ENCODE peak calls at places on chromosome 18, in six cellular contexts. S is hepatocyte, T is osteoblast, Q is heart left ventricle, L is sigmoid colon, U is thoracic aorta. B is an unnamed sample. For H3K4me1, the result is how much of the 10 kb centered on the place peaks cover.

GRCh38 chr18:48100712-48101165 is 170.3 kb upstream of the SMAD2 start:
- DNase-seq in S (no peak), T (no peak), Q (no peak), L (no peak), U (no peak), B (no peak)

GRCh38 chr18:44589709-44590108 is 91.0 kb upstream of the SETBP1 start:
- DNase-seq in S (peak), T (no peak), Q (no peak), L (no peak), U (no peak), B (no peak)

GRCh38 chr18:50853863-50854271 is 25.1 kb upstream of the ME2 start:
- DNase-seq in S (peak), T (peak), Q (no peak), L (peak), U (no peak), B (no peak)

GRCh38 chr18:44803019-44803650 is 122.4 kb downstream of the SETBP1 start:
- DNase-seq in S (peak), T (no peak), Q (no peak), L (peak), U (peak), B (peak)

GRCh38 chr18:4836146-4836545 is 360.9 kb downstream of the AKAIN1 start:
- DNase-seq in S (no peak), T (no peak), Q (no peak), L (no peak), U (no peak), B (no peak)

GRCh38 chr18:8151176-8151575 is 458.1 kb upstream of the RAB12 start:
- DNase-seq in S (no peak), T (no peak), Q (no peak), L (no peak), U (no peak), B (no peak)

GRCh38 chr18:47246027-47246971 is 5.2 kb downstream of the SKOR2 start:
- DNase-seq in S (no peak), T (peak), Q (no peak), L (no peak), U (no peak), B (no peak)

GRCh38 chr18:2847341-2848144 is 737 bp downstream of the EMILIN2 start:
- DNase-seq in S (peak), T (peak), Q (peak), L (peak), U (no peak), B (peak)

GRCh38 chr18:76573325-76574025 is 78.4 kb upstream of the ZNF516 start:
- DNase-seq in S (no peak), T (peak), Q (no peak), L (no peak), U (no peak), B (no peak)

GRCh38 chr18:78240867-78241266 is 738.8 kb upstream of the SALL3 start:
- DNase-seq in S (no peak), T (no peak), Q (no peak), L (no peak), U (no peak), B (no peak)

GRCh38 chr18:6382968-6383367 is 31.7 kb downstream of the L3MBTL4 start:
- DNase-seq in S (no peak), T (no peak), Q (no peak), L (no peak), U (no peak), B (no peak)

GRCh38 chr18:4068552-4069158 is 386.5 kb downstream of the DLGAP1 start:
- DNase-seq in S (peak), T (no peak), Q (peak), L (no peak), U (no peak), B (no peak)

GRCh38 chr18:56641714-56642331 is 3.4 kb upstream of the TXNL1 start:
- DNase-seq in S (no peak), T (peak), Q (no peak), L (no peak), U (no peak), B (no peak)

GRCh38 chr18:2656237-2657042 is 914 bp downstream of the SMCHD1 start:
- DNase-seq in S (peak), T (peak), Q (peak), L (peak), U (no peak), B (peak)

GRCh38 chr18:42137671-42138375 is 182.8 kb downstream of the PIK3C3 start:
- DNase-seq in S (no peak), T (no peak), Q (no peak), L (no peak), U (no peak), B (no peak)

GRCh38 chr18:37341016-37341415 is 224.6 kb downstream of the CELF4 start:
- DNase-seq in S (no peak), T (peak), Q (no peak), L (no peak), U (no peak), B (no peak)

GRCh38 chr18:62948788-62949187 is 233.4 kb downstream of the PHLPP1 start:
- DNase-seq in S (no peak), T (no peak), Q (no peak), L (no peak), U (no peak), B (no peak)

GRCh38 chr18:59820663-59821062 is 79.1 kb upstream of the PMAIP1 start:
- DNase-seq in S (no peak), T (no peak), Q (no peak), L (no peak), U (no peak), B (no peak)

GRCh38 chr18:3444954-3445353 is 5.0 kb upstream of the TGIF1 start:
- DNase-seq in S (no peak), T (no peak), Q (no peak), L (no peak), U (no peak), B (no peak)

GRCh38 chr18:36314098-36314497 is 16.6 kb downstream of the FHOD3 start:
- DNase-seq in S (no peak), T (no peak), Q (no peak), L (no peak), U (no peak), B (no peak)

GRCh38 chr18:59996370-59996966 is 96.7 kb downstream of the PMAIP1 start:
- DNase-seq in S (peak), T (peak), Q (no peak), L (no peak), U (no peak), B (no peak)

GRCh38 chr18:47815486-47816270 is 114.8 kb downstream of the SMAD2 start:
- DNase-seq in S (no peak), T (no peak), Q (no peak), L (no peak), U (no peak), B (no peak)

GRCh38 chr18:77872166-77872565 is 622.5 kb downstream of the GALR1 start:
- DNase-seq in S (no peak), T (no peak), Q (no peak), L (no peak), U (no peak), B (no peak)

GRCh38 chr18:13800505-13801259 is 23.3 kb upstream of the MC5R start:
- DNase-seq in S (peak), T (peak), Q (peak), L (peak), U (peak), B (peak)

GRCh38 chr18:34595673-34596072 is 114.4 kb upstream of the DTNA start:
- DNase-seq in S (peak), T (peak), Q (no peak), L (no peak), U (no peak), B (no peak)

GRCh38 chr18:69885841-69886531 is 61.7 kb downstream of the CD226 start:
- DNase-seq in S (peak), T (no peak), Q (no peak), L (no peak), U (no peak), B (no peak)

GRCh38 chr18:63480892-63481291 is 4.1 kb downstream of the SERPINB5 start:
- DNase-seq in S (no peak), T (no peak), Q (no peak), L (no peak), U (no peak), B (no peak)

GRCh38 chr18:76687271-76688006 is 134.9 kb upstream of the ZNF236 start:
- DNase-seq in S (peak), T (peak), Q (no peak), L (no peak), U (no peak), B (no peak)

GRCh38 chr18:60870261-60870966 is 462.8 kb upstream of the CDH20 start:
- DNase-seq in S (no peak), T (no peak), Q (no peak), L (no peak), U (no peak), B (no peak)

GRCh38 chr18:22063077-22063476 is 106.3 kb upstream of the GATA6 start:
- DNase-seq in S (no peak), T (no peak), Q (no peak), L (no peak), U (no peak), B (no peak)

DNA sequence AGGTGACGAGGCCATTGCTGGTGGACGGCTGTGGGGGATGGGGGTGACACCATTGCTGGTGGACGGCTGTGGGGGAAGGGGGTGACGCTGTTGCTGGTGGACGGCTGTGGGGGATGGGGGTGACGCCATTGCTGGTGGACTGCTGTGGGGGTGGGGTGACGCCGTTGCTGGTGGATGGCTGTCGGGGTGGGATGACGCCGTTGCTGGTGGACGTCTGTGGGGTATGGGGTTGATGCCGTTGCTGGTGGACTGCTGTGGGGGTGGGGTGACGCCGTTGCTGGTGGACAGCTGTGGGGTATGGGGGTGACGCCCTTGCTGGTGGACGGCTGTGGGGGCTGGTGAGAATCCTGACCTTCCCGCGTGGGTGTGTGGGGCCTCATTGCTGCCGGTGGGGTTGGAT is 47.1 kb downstream of the CTDP1 start:
- DNase-seq in S (no peak), T (no peak), Q (no peak), L (no peak), U (no peak), B (no peak)
- H3K27ac ChIP-seq in S (no peak), T (no peak), Q (no peak), L (no peak), U (no peak), B (no peak)

GRCh38 chr18:74281011-74281638 is 10.6 kb downstream of the CYB5A start:
- DNase-seq in S (no peak), T (no peak), Q (no peak), L (no peak), U (no peak), B (no peak)
- H3K4me1 ChIP-seq in S (half or more), T (under half), Q (under half), L (half or more), U (under half), B (under half)

DNA sequence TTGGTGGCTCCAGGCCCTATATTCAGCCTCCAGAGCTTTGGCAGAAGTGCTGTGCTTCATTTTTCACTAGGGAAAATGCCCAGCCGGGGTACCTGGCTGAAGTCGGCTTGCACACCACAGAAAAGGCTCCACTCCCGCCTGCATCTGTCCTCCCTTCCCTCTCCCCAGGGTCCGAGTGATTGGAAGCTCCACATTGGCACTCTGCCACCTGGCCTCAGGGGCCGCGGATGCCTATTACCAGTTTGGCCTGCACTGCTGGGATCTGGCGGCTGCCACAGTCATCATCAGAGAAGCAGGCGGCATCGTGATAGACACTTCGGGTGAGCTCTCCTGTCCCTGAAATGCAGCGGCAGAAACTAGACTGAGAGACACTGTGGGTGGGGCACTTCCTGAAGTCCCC is 47.4 kb downstream of the IMPA2 start:
- DNase-seq in S (no peak), T (no peak), Q (no peak), L (peak), U (no peak), B (no peak)
- H3K27ac ChIP-seq in S (no peak), T (no peak), Q (no peak), L (no peak), U (no peak), B (no peak)

DNA sequence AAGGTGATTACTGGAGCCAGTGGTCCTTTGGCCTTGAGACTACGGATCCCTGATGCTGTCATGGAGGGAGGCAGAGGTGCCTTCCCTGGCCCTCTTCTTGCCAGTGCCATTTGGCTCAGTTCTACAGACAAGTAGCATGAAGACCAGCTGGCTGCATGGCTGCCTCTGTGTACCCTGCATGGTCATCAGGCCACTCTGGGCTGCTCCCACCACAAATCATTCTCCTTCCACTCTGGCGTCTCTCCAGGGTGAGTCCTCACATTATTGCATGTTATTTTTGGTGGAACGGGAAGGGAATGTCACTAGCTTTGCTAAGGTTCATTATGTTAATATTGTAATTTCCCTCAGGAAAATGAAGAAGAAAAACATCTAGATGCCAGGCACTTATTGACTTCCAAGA is 229.8 kb downstream of the VAPA start:
- DNase-seq in S (no peak), T (no peak), Q (no peak), L (no peak), U (no peak), B (no peak)
- H3K4me1 ChIP-seq in S (under half), T (under half), Q (under half), L (under half), U (under half), B (under half)

GRCh38 chr18:55539240-55539639 is 48.8 kb downstream of the TCF4 start:
- DNase-seq in S (no peak), T (no peak), Q (no peak), L (no peak), U (no peak), B (no peak)

GRCh38 chr18:55534547-55534946 is 53.4 kb downstream of the TCF4 start:
- DNase-seq in S (no peak), T (no peak), Q (no peak), L (no peak), U (no peak), B (no peak)

GRCh38 chr18:55529581-55529980 is 58.4 kb downstream of the TCF4 start:
- DNase-seq in S (no peak), T (no peak), Q (no peak), L (no peak), U (no peak), B (no peak)

DNA sequence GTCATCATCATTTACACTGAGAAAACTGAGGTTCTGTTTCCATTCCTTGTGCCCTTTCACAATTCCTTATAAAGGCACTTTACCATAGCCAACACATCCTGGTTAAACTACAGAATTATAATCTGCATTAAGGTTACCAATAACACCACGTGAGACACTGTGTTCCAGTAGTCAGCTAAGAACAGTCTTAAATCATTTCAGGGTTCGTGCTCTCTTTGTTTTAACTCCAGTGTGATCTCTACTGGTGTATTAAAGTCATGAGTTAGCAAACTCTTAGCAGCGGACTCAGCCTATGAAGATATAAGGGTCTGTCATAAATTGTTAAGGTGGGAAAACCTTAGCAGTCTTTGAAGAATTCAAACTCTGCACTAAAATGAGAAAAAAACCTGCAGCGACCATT is 53.0 kb downstream of the TCF4 start:
- DNase-seq in S (no peak), T (no peak), Q (no peak), L (no peak), U (no peak), B (no peak)
- H3K27ac ChIP-seq in S (no peak), T (no peak), Q (no peak), L (no peak), U (no peak), B (no peak)

GRCh38 chr18:12012697-12013096 is 31.4 kb downstream of the IMPA2 start:
- DNase-seq in S (no peak), T (no peak), Q (no peak), L (no peak), U (no peak), B (no peak)
- H3K4me1 ChIP-seq in S (under half), T (under half), Q (under half), L (under half), U (under half), B (under half)

DNA sequence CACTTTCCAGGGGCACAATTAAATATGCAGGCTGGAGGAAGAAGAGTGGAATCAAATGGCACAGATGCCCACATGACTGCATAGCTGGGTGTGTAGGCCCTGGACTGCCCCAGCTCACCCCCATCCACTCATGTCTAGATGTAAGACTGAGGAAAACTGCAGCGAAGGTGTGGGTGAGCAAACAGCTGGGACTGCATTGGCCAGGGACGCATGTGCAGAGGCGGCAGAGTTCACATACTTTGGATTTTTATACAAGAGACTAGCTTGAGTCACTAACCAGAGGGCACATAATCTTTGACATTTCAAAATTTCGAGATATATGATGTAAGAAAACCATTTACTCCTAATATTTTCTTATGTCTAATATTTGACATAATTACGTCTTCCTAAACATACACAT is 60.1 kb downstream of the SPIRE1 start:
- DNase-seq in S (peak), T (peak), Q (no peak), L (no peak), U (peak), B (no peak)
- H3K27ac ChIP-seq in S (no peak), T (peak), Q (peak), L (no peak), U (peak), B (peak)

DNA sequence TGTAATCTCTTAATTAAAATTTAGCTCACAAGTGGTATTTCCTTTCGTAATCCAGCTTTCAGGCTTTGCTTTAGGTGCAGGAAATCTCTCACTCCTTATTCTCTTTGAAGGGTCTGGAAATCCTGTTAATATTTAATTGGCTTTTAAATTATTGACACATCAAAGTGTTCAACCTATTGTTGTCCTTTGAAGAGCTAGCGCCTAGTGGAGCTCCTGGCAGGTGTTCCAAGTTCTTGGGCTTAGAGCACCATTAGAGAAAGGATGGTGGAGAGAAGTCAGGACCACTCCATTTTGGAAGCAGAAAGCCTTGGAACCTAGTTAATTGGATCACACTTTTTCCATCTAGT is 92.4 kb downstream of the CABLES1 start:
- DNase-seq in S (no peak), T (no peak), Q (no peak), L (no peak), U (no peak), B (no peak)
- H3K4me1 ChIP-seq in S (under half), T (half or more), Q (under half), L (half or more), U (half or more), B (half or more)

B was measured in tibial artery.